ENCODE peak calls at places on chromosome 1, in six cellular contexts. One of them, this sample, is unnamed.

GRCh38 chr1:11790880-11791715 is 14.7 kb downstream of the MTHFR start:
- DNase-seq in AG04450: peak
- DNase-seq in lower lobe of right lung: peak
- DNase-seq in AG10803: peak
- DNase-seq in stomach: peak
- DNase-seq in neural crest cell: no peak
- DNase-seq in this sample: no peak

GRCh38 chr1:241063281-241063680 is 293.7 kb downstream of the RGS7 start:
- DNase-seq in AG10803: no peak
- DNase-seq in stomach: no peak
- DNase-seq in AG04450: no peak
- DNase-seq in lower lobe of right lung: no peak
- DNase-seq in neural crest cell: no peak
- DNase-seq in this sample: no peak

GRCh38 chr1:101219919-101220695 is 16.7 kb upstream of the S1PR1 start:
- DNase-seq in lower lobe of right lung: no peak
- DNase-seq in stomach: no peak
- DNase-seq in AG10803: no peak
- DNase-seq in AG04450: no peak
- DNase-seq in neural crest cell: no peak
- DNase-seq in this sample: peak

GRCh38 chr1:43947890-43948437 is 1.2 kb downstream of the IPO13 start:
- DNase-seq in neural crest cell: no peak
- DNase-seq in AG10803: no peak
- DNase-seq in stomach: no peak
- DNase-seq in AG04450: no peak
- DNase-seq in lower lobe of right lung: no peak
- DNase-seq in this sample: no peak

GRCh38 chr1:198157241-198157846 is 546 bp downstream of the NEK7 start:
- DNase-seq in AG04450: peak
- DNase-seq in lower lobe of right lung: peak
- DNase-seq in neural crest cell: peak
- DNase-seq in AG10803: peak
- DNase-seq in stomach: peak
- DNase-seq in this sample: peak

GRCh38 chr1:59669752-59670312 is 144.9 kb upstream of the HOOK1 start:
- DNase-seq in neural crest cell: peak
- DNase-seq in AG10803: peak
- DNase-seq in lower lobe of right lung: no peak
- DNase-seq in stomach: no peak
- DNase-seq in AG04450: no peak
- DNase-seq in this sample: no peak

GRCh38 chr1:177780096-177780700 is 189.7 kb downstream of the SEC16B start:
- DNase-seq in lower lobe of right lung: no peak
- DNase-seq in neural crest cell: no peak
- DNase-seq in AG10803: peak
- DNase-seq in AG04450: peak
- DNase-seq in stomach: no peak
- DNase-seq in this sample: no peak

GRCh38 chr1:201916649-201917249 is 28.1 kb downstream of the SHISA4 start:
- DNase-seq in AG10803: peak
- DNase-seq in AG04450: peak
- DNase-seq in lower lobe of right lung: peak
- DNase-seq in stomach: peak
- DNase-seq in neural crest cell: no peak
- DNase-seq in this sample: no peak

GRCh38 chr1:10561955-10562354 is 87.2 kb downstream of the PEX14 start:
- DNase-seq in AG04450: no peak
- DNase-seq in AG10803: no peak
- DNase-seq in lower lobe of right lung: no peak
- DNase-seq in neural crest cell: no peak
- DNase-seq in stomach: no peak
- DNase-seq in this sample: no peak

GRCh38 chr1:45205000-45205909 is 1.1 kb downstream of the ZSWIM5 start:
- DNase-seq in stomach: peak
- DNase-seq in neural crest cell: peak
- DNase-seq in AG04450: no peak
- DNase-seq in AG10803: peak
- DNase-seq in lower lobe of right lung: peak
- DNase-seq in this sample: peak

GRCh38 chr1:61157420-61157987 is 75.1 kb downstream of the NFIA start:
- DNase-seq in neural crest cell: no peak
- DNase-seq in AG10803: peak
- DNase-seq in AG04450: peak
- DNase-seq in stomach: no peak
- DNase-seq in lower lobe of right lung: no peak
- DNase-seq in this sample: no peak

GRCh38 chr1:153540394-153541361 is at the start of gene S100A5:
- DNase-seq in AG10803: peak
- DNase-seq in stomach: no peak
- DNase-seq in lower lobe of right lung: no peak
- DNase-seq in AG04450: no peak
- DNase-seq in neural crest cell: no peak
- DNase-seq in this sample: no peak

GRCh38 chr1:26297791-26298124 is 8.7 kb downstream of the UBXN11 start:
- DNase-seq in AG04450: no peak
- DNase-seq in AG10803: no peak
- DNase-seq in stomach: no peak
- DNase-seq in neural crest cell: no peak
- DNase-seq in lower lobe of right lung: no peak
- DNase-seq in this sample: no peak

GRCh38 chr1:100073531-100073930 is 59.2 kb downstream of the SASS6 start:
- DNase-seq in neural crest cell: no peak
- DNase-seq in lower lobe of right lung: no peak
- DNase-seq in AG10803: no peak
- DNase-seq in AG04450: no peak
- DNase-seq in stomach: no peak
- DNase-seq in this sample: no peak

GRCh38 chr1:155166373-155167165 is 6.5 kb downstream of the KRTCAP2 start:
- DNase-seq in lower lobe of right lung: no peak
- DNase-seq in AG04450: no peak
- DNase-seq in stomach: no peak
- DNase-seq in neural crest cell: no peak
- DNase-seq in AG10803: peak
- DNase-seq in this sample: peak

GRCh38 chr1:17967623-17968022 is 140.0 kb upstream of the IGSF21 start:
- DNase-seq in stomach: no peak
- DNase-seq in lower lobe of right lung: no peak
- DNase-seq in AG10803: no peak
- DNase-seq in neural crest cell: no peak
- DNase-seq in AG04450: no peak
- DNase-seq in this sample: no peak

GRCh38 chr1:21318714-21319159 is 28.5 kb upstream of the ECE1 start:
- DNase-seq in AG04450: no peak
- DNase-seq in lower lobe of right lung: peak
- DNase-seq in stomach: peak
- DNase-seq in neural crest cell: no peak
- DNase-seq in AG10803: peak
- DNase-seq in this sample: peak

GRCh38 chr1:77605246-77606026 is 77.0 kb downstream of the ZZZ3 start:
- DNase-seq in lower lobe of right lung: peak
- DNase-seq in stomach: peak
- DNase-seq in AG10803: peak
- DNase-seq in neural crest cell: no peak
- DNase-seq in AG04450: peak
- DNase-seq in this sample: no peak

GRCh38 chr1:50720457-50721053 is 239.5 kb downstream of the FAF1 start:
- DNase-seq in AG10803: no peak
- DNase-seq in stomach: no peak
- DNase-seq in neural crest cell: no peak
- DNase-seq in AG04450: no peak
- DNase-seq in lower lobe of right lung: no peak
- DNase-seq in this sample: no peak

GRCh38 chr1:226569879-226570547 is 21.4 kb downstream of the STUM start:
- DNase-seq in AG04450: no peak
- DNase-seq in AG10803: no peak
- DNase-seq in stomach: no peak
- DNase-seq in lower lobe of right lung: no peak
- DNase-seq in neural crest cell: peak
- DNase-seq in this sample: peak

GRCh38 chr1:170959385-170959784 is 24.1 kb downstream of the MROH9 start:
- DNase-seq in neural crest cell: no peak
- DNase-seq in lower lobe of right lung: no peak
- DNase-seq in AG04450: no peak
- DNase-seq in AG10803: peak
- DNase-seq in stomach: no peak
- DNase-seq in this sample: no peak

GRCh38 chr1:173202430-173203145 is 4.5 kb downstream of the TNFSF4 start:
- DNase-seq in neural crest cell: peak
- DNase-seq in stomach: no peak
- DNase-seq in AG10803: peak
- DNase-seq in lower lobe of right lung: no peak
- DNase-seq in AG04450: peak
- DNase-seq in this sample: no peak

GRCh38 chr1:31763671-31764306 is 351 bp downstream of the ADGRB2 start:
- DNase-seq in stomach: no peak
- DNase-seq in lower lobe of right lung: no peak
- DNase-seq in neural crest cell: no peak
- DNase-seq in AG10803: no peak
- DNase-seq in AG04450: no peak
- DNase-seq in this sample: no peak

GRCh38 chr1:109796484-109797305 is 33.0 kb upstream of the EPS8L3 start:
- DNase-seq in AG04450: no peak
- DNase-seq in neural crest cell: no peak
- DNase-seq in lower lobe of right lung: no peak
- DNase-seq in stomach: peak
- DNase-seq in AG10803: no peak
- DNase-seq in this sample: no peak

GRCh38 chr1:99717005-99717404 is 49.4 kb downstream of the FRRS1 start:
- DNase-seq in neural crest cell: no peak
- DNase-seq in stomach: no peak
- DNase-seq in lower lobe of right lung: no peak
- DNase-seq in AG04450: no peak
- DNase-seq in AG10803: no peak
- DNase-seq in this sample: no peak

GRCh38 chr1:235253219-235253640 is 74.7 kb downstream of the ARID4B start:
- DNase-seq in neural crest cell: peak
- DNase-seq in stomach: peak
- DNase-seq in AG10803: peak
- DNase-seq in lower lobe of right lung: no peak
- DNase-seq in AG04450: peak
- DNase-seq in this sample: peak

GRCh38 chr1:100462291-100463040 is 75.5 kb upstream of the GPR88 start:
- DNase-seq in neural crest cell: no peak
- DNase-seq in AG10803: no peak
- DNase-seq in stomach: no peak
- DNase-seq in lower lobe of right lung: no peak
- DNase-seq in AG04450: no peak
- DNase-seq in this sample: no peak

GRCh38 chr1:237042467-237042891 is 495 bp downstream of the RYR2 start:
- DNase-seq in neural crest cell: peak
- DNase-seq in AG04450: no peak
- DNase-seq in lower lobe of right lung: no peak
- DNase-seq in stomach: no peak
- DNase-seq in AG10803: no peak
- DNase-seq in this sample: peak

GRCh38 chr1:237041461-237041794 is 556 bp upstream of the RYR2 start:
- DNase-seq in neural crest cell: no peak
- DNase-seq in lower lobe of right lung: no peak
- DNase-seq in stomach: no peak
- DNase-seq in AG04450: no peak
- DNase-seq in AG10803: no peak
- DNase-seq in this sample: no peak

GRCh38 chr1:237042892-237043576 is 1.1 kb downstream of the RYR2 start:
- DNase-seq in stomach: no peak
- DNase-seq in AG04450: no peak
- DNase-seq in lower lobe of right lung: no peak
- DNase-seq in AG10803: no peak
- DNase-seq in neural crest cell: peak
- DNase-seq in this sample: peak

GRCh38 chr1:237040823-237041222 is 1.2 kb upstream of the RYR2 start:
- DNase-seq in neural crest cell: no peak
- DNase-seq in AG04450: no peak
- DNase-seq in stomach: no peak
- DNase-seq in AG10803: no peak
- DNase-seq in lower lobe of right lung: no peak
- DNase-seq in this sample: no peak

GRCh38 chr1:237041795-237042466 is at the start of gene RYR2:
- DNase-seq in neural crest cell: peak
- DNase-seq in AG04450: no peak
- DNase-seq in lower lobe of right lung: no peak
- DNase-seq in AG10803: no peak
- DNase-seq in stomach: no peak
- DNase-seq in this sample: peak
- TF ChIP-seq CTCF in neural crest cell: peak
- TF ChIP-seq CTCF in AG04450: no peak
- TF ChIP-seq CTCF in lower lobe of right lung: peak
- TF ChIP-seq CTCF in AG10803: no peak
- TF ChIP-seq CTCF in stomach: peak
- TF ChIP-seq CTCF in this sample: peak

DNA sequence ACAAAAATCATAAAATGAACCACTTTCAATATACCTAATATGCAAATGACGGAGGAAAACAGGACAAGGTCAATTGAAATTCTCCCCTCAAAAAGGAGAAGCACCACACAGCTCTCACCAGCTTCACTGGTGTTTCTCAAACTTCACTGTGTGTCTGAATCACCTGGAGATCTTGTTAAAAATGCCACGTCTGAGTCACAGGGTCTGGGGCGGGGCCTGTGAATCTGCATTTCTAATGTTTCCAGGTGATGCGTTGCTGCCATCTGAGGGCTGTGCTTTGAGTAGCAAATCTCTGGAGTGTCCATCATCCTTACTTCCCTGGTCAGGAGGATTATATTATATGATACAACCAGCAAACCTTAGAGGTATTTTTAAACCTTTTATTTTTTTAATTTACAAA is 9.0 kb downstream of the CLDN19 start:
- DNase-seq in AG10803: no peak
- DNase-seq in lower lobe of right lung: no peak
- DNase-seq in stomach: no peak
- DNase-seq in neural crest cell: no peak
- DNase-seq in AG04450: no peak
- DNase-seq in this sample: no peak
- TF ChIP-seq CTCF in AG10803: no peak
- TF ChIP-seq CTCF in lower lobe of right lung: no peak
- TF ChIP-seq CTCF in stomach: no peak
- TF ChIP-seq CTCF in neural crest cell: no peak
- TF ChIP-seq CTCF in AG04450: no peak
- TF ChIP-seq CTCF in this sample: no peak

GRCh38 chr1:94693029-94693428 is 127.1 kb upstream of the SLC44A3 start:
- DNase-seq in AG04450: no peak
- DNase-seq in AG10803: no peak
- DNase-seq in stomach: no peak
- DNase-seq in lower lobe of right lung: no peak
- DNase-seq in neural crest cell: no peak
- DNase-seq in this sample: peak
- TF ChIP-seq CTCF in AG04450: no peak
- TF ChIP-seq CTCF in AG10803: no peak
- TF ChIP-seq CTCF in stomach: no peak
- TF ChIP-seq CTCF in lower lobe of right lung: no peak
- TF ChIP-seq CTCF in neural crest cell: no peak
- TF ChIP-seq CTCF in this sample: peak

GRCh38 chr1:237938553-237938952 is 47.8 kb upstream of the ZP4 start:
- DNase-seq in AG04450: no peak
- DNase-seq in neural crest cell: no peak
- DNase-seq in AG10803: no peak
- DNase-seq in lower lobe of right lung: no peak
- DNase-seq in stomach: no peak
- DNase-seq in this sample: no peak
- TF ChIP-seq CTCF in AG04450: peak
- TF ChIP-seq CTCF in neural crest cell: peak
- TF ChIP-seq CTCF in AG10803: no peak
- TF ChIP-seq CTCF in lower lobe of right lung: no peak
- TF ChIP-seq CTCF in stomach: no peak
- TF ChIP-seq CTCF in this sample: no peak